ENCODE peak calls at places on chromosomes 4 and X, in nine cellular contexts. H is NCI-H1105; I is NCI-H460; Y is NCI-H1694 treated with DMSO at 0.1 percent for 48 hours; G is activated T-cell treated with anti-CD3 and anti-CD28 coated beads, Interleukin-2, amount 50 U/mL, for 72 hours; K is spleen; N is A549; Z is EH; W is WTC11. R is an unnamed sample.

GRCh38 chr4:26885912-26886274 is 25.3 kb downstream of the STIM2 start:
- DNase-seq in N (no peak), H (no peak), Z (no peak), G (peak), I (no peak), K (no peak), Y (no peak), W (no peak), R (no peak)

GRCh38 chrX:150569155-150569477 is 695 bp downstream of the MTM1 start:
- DNase-seq in H (peak), Z (peak), W (no peak), Y (peak), I (no peak), N (no peak), G (peak), K (no peak), R (no peak)

GRCh38 chr4:21649691-21650090 is 298.9 kb downstream of the KCNIP4 start:
- DNase-seq in G (no peak), W (no peak), H (no peak), N (no peak), Y (no peak), K (no peak), Z (peak), I (no peak), R (no peak)

GRCh38 chr4:125317526-125317880 is 2.7 kb downstream of the FAT4 start:
- DNase-seq in Y (no peak), H (no peak), W (peak), N (peak), Z (peak), G (no peak), I (no peak), K (peak), R (peak)

GRCh38 chrX:142828129-142828528 is 197.6 kb upstream of the SPANXN4 start:
- DNase-seq in N (no peak), W (no peak), Z (no peak), K (no peak), H (no peak), I (no peak), G (no peak), Y (no peak), R (no peak)

GRCh38 chrX:109600114-109600710 is 24.8 kb downstream of the KCNE5 start:
- DNase-seq in Z (peak), H (no peak), N (no peak), Y (no peak), I (no peak), K (no peak), G (no peak), W (peak), R (peak)

GRCh38 chr4:20044936-20045335 is 206.8 kb upstream of the SLIT2 start:
- DNase-seq in H (no peak), G (no peak), K (no peak), Y (no peak), N (no peak), W (no peak), I (no peak), Z (no peak), R (no peak)

GRCh38 chr4:186728631-186729271 is 5.1 kb upstream of the FAT1 start:
- DNase-seq in G (no peak), I (no peak), W (no peak), Y (no peak), N (peak), K (no peak), H (no peak), Z (peak), R (peak)

GRCh38 chrX:154727418-154728323 is 23.2 kb downstream of the GAB3 start:
- DNase-seq in Y (no peak), W (no peak), I (no peak), K (no peak), Z (peak), G (no peak), H (no peak), N (no peak), R (peak)

GRCh38 chr4:88697588-88698329 is at the start of gene NAP1L5:
- DNase-seq in K (peak), I (peak), W (peak), Z (peak), N (peak), G (peak), Y (peak), H (no peak), R (peak)

GRCh38 chr4:130419576-130419975 is 1323.6 kb downstream of the C4orf33 start:
- DNase-seq in W (no peak), Y (no peak), H (no peak), K (no peak), N (no peak), Z (no peak), I (no peak), G (no peak), R (no peak)

GRCh38 chr4:147546341-147546740 is 65.4 kb downstream of the EDNRA start:
- DNase-seq in H (no peak), I (peak), G (no peak), Y (no peak), W (no peak), K (no peak), N (peak), Z (peak), R (peak)

GRCh38 chr4:151484396-151485102 is 75.6 kb downstream of the FHIP1A start:
- DNase-seq in Z (peak), I (no peak), W (peak), H (no peak), Y (no peak), K (no peak), N (peak), G (no peak), R (peak)

GRCh38 chrX:130120746-130121504 is 10.6 kb upstream of the ELF4 start:
- DNase-seq in N (peak), G (peak), Y (no peak), I (peak), K (peak), H (no peak), W (peak), Z (peak), R (peak)

GRCh38 chr4:89300490-89300889 is 7.1 kb downstream of the GPRIN3 start:
- DNase-seq in I (no peak), Z (no peak), K (no peak), N (no peak), H (no peak), Y (no peak), W (no peak), G (no peak), R (no peak)

GRCh38 chr4:88200186-88200585 is 41.7 kb upstream of the ABCG2 start:
- DNase-seq in I (no peak), G (no peak), K (no peak), Z (no peak), H (no peak), N (no peak), Y (no peak), W (no peak), R (no peak)

GRCh38 chr4:113869743-113870375 is 108.3 kb upstream of the CAMK2D start:
- DNase-seq in G (peak), Y (no peak), Z (peak), H (no peak), I (no peak), W (no peak), K (no peak), N (no peak), R (no peak)

GRCh38 chr4:114649908-114650307 is 51.3 kb downstream of the UGT8 start:
- DNase-seq in I (no peak), N (no peak), H (no peak), K (no peak), W (no peak), G (no peak), Y (no peak), Z (no peak), R (no peak)

GRCh38 chrX:53356186-53356585 is 66.3 kb downstream of the SMC1A start:
- DNase-seq in I (no peak), G (no peak), N (peak), Y (no peak), Z (no peak), H (no peak), W (peak), K (no peak), R (peak)

GRCh38 chr4:139783761-139784484 is 118.3 kb downstream of the MGST2 start:
- DNase-seq in N (no peak), G (no peak), H (no peak), K (no peak), I (no peak), Z (no peak), Y (no peak), W (no peak), R (no peak)

GRCh38 chr4:1714303-1715001 is 2.3 kb upstream of the SLBP start:
- DNase-seq in K (peak), G (no peak), I (no peak), Z (no peak), Y (no peak), W (no peak), H (no peak), N (peak), R (no peak)

GRCh38 chr4:87680271-87680670 is 30.2 kb downstream of the DMP1 start:
- DNase-seq in N (no peak), G (no peak), I (no peak), Y (no peak), W (no peak), Z (no peak), H (no peak), K (no peak), R (no peak)

GRCh38 chr4:143482753-143483362 is 30.6 kb upstream of the SMARCA5 start:
- DNase-seq in K (no peak), Y (peak), Z (peak), W (no peak), G (peak), I (peak), H (peak), N (peak), R (peak)

GRCh38 chrX:143319526-143319925 is 197.7 kb downstream of the SPANXN3 start:
- DNase-seq in K (no peak), G (no peak), Y (no peak), H (no peak), W (no peak), I (no peak), Z (no peak), N (no peak), R (no peak)

GRCh38 chr4:42172391-42172790 is 19.9 kb upstream of the BEND4 start:
- DNase-seq in K (no peak), I (no peak), W (no peak), H (no peak), Y (no peak), Z (no peak), N (no peak), G (no peak), R (no peak)

R was measured in AG20443.